ENCODE peak calls at places on chromosomes 5 and 9, in four cellular contexts. U is HCT116, X is WERI-Rb-1, R is IMR-90. I is an unnamed sample. For H3K9me3 and H3K27me3, the result is how much of the 10 kb centered on the place peaks cover.

GRCh38 chr5:1105350-1106265 is 6.3 kb downstream of the SLC12A7 start:
- DNase-seq in X (no peak), R (no peak), U (no peak), I (no peak)

GRCh38 chr5:143682788-143683419 is 129.1 kb upstream of the HMHB1 start:
- DNase-seq in U (no peak), X (no peak), R (peak), I (no peak)

GRCh38 chr5:124519396-124519795 is 227.0 kb downstream of the ZNF608 start:
- DNase-seq in U (no peak), X (no peak), R (peak), I (peak)

GRCh38 chr5:109848130-109848529 is 158.4 kb downstream of the MAN2A1 start:
- DNase-seq in U (no peak), R (no peak), X (no peak), I (no peak)

GRCh38 chr9:8255852-8256251 is 456.3 kb upstream of the DMAC1 start:
- DNase-seq in U (no peak), R (no peak), X (no peak), I (no peak)

GRCh38 chr5:150461231-150461630 is 11.7 kb upstream of the RPS14 start:
- DNase-seq in X (peak), R (no peak), U (no peak), I (no peak)

GRCh38 chr9:128005938-128006337 is 25.1 kb upstream of the EEIG1 start:
- DNase-seq in R (no peak), X (peak), U (no peak), I (no peak)

GRCh38 chr9:113578877-113579269 is 115.3 kb downstream of the RGS3 start:
- DNase-seq in U (peak), R (peak), X (no peak), I (peak)

GRCh38 chr5:117235814-117236213 is 661.2 kb upstream of the SEMA6A start:
- DNase-seq in U (no peak), X (peak), R (no peak), I (no peak)

GRCh38 chr5:160548949-160549665 is 127.5 kb downstream of the PTTG1 start:
- DNase-seq in X (no peak), U (no peak), R (no peak), I (no peak)

GRCh38 chr9:33942471-33943083 is 106.1 kb downstream of the UBAP2 start:
- DNase-seq in X (no peak), R (peak), U (no peak), I (no peak)

DNA sequence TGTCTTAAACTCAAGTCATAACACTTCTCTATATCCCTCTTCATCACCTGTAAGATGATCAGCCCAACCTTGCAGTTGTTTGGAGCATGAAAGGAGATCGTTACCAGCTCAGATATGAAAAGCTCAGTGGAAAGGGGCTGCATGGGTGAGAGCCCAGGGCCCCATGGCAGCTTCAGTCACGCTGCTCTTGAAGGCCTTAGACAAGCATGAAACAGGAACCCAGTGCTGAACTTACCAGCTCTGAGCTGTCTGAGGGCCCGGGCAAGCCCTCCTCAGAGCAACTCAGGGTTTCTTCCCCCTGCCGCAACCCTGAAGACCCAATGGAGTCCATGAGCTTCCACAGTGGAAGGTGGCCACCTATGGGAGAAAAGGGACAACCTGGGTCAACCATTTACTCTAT is 3.3 kb downstream of the HK3 start:
- DNase-seq in R (no peak), X (no peak), U (no peak), I (no peak)
- H3K4me3 ChIP-seq in R (no peak), X (no peak), U (no peak), I (no peak)

DNA sequence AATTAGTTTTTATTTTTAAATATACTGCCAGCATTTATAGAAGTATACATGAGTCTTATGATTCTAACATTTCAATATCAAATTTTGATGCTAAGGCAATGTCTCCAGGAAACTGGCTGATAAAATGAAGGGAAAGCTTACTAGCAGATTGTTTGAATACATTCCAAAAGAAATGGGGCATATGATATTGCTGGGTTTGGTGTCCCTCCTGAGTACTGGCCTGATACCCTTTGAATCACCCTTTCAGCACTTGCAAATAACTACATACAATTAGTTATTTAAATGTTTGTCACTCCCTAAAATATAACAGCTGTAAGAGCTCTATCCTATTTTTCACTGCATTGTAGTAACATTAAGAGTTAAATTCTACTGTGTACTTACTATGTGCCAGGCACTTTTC is 360.8 kb downstream of the HCN1 start:
- DNase-seq in X (no peak), R (no peak), U (no peak), I (no peak)
- H3K9me3 ChIP-seq in X (under half), R (under half), U (under half), I (under half)

GRCh38 chr9:18012170-18012569 is 433.3 kb downstream of the SH3GL2 start:
- DNase-seq in R (no peak), U (no peak), X (no peak), I (peak)

GRCh38 chr9:18014556-18014955 is 435.7 kb downstream of the SH3GL2 start:
- DNase-seq in R (peak), X (no peak), U (no peak), I (peak)

GRCh38 chr9:18010492-18010891 is 431.6 kb downstream of the SH3GL2 start:
- DNase-seq in X (no peak), R (no peak), U (no peak), I (no peak)

GRCh38 chr9:18006591-18006990 is 427.7 kb downstream of the SH3GL2 start:
- DNase-seq in R (no peak), X (no peak), U (no peak), I (no peak)

GRCh38 chr9:18009902-18010301 is 431.0 kb downstream of the SH3GL2 start:
- DNase-seq in R (no peak), U (no peak), X (no peak), I (no peak)
- H3K27me3 ChIP-seq in R (under half), U (under half), X (under half), I (under half)

GRCh38 chr9:95055851-95056551 is 261.5 kb downstream of the FANCC start:
- DNase-seq in R (peak), X (no peak), U (no peak), I (peak)
- H3K4me3 ChIP-seq in R (peak), X (no peak), U (no peak), I (peak)

GRCh38 chr5:123046222-123046621 is 9.7 kb upstream of the PPIC start:
- DNase-seq in R (no peak), U (no peak), X (no peak), I (no peak)
- H3K9me3 ChIP-seq in R (under half), U (under half), X (under half), I (under half)

GRCh38 chr9:133427658-133428348 is 5.6 kb downstream of the ADAMTS13 start:
- DNase-seq in U (no peak), R (no peak), X (no peak), I (no peak)
- H3K27me3 ChIP-seq in U (under half), R (under half), X (under half), I (under half)

GRCh38 chr9:6214451-6214850 is 1.2 kb upstream of the IL33 start:
- DNase-seq in X (no peak), U (no peak), R (peak), I (peak)

GRCh38 chr9:6214903-6215302 is 704 bp upstream of the IL33 start:
- DNase-seq in U (no peak), X (no peak), R (peak), I (no peak)

GRCh38 chr9:6215562-6215961 is at the start of gene IL33:
- DNase-seq in R (no peak), X (no peak), U (no peak), I (no peak)

GRCh38 chr9:6216951-6217350 is 1.3 kb downstream of the IL33 start:
- DNase-seq in X (no peak), R (no peak), U (no peak), I (no peak)

DNA sequence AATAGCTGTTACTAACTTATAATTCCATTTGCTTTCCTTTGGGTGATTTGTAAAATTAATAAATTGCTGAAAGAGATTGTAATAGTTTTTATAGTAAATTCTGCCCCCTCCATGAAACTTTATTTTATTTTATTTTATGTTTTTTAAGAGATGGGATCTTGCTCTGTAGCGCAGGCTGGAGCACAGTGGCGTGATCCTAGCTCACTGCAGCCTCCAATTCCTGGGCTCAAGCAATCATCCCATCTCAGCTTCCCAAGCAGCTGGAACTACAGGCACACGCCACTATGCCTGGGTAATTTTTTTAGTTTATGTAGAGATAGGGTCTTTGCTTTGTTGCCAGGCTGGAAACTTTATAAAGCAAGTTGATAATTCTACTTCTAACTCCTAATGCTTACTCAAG is 395 bp downstream of the IL33 start:
- DNase-seq in U (no peak), X (no peak), R (no peak), I (no peak)
- H3K4me3 ChIP-seq in U (no peak), X (no peak), R (no peak), I (no peak)

GRCh38 chr5:3080366-3080765 is 328.9 kb upstream of the IRX2 start:
- DNase-seq in R (no peak), X (no peak), U (no peak), I (no peak)

GRCh38 chr5:3077684-3078083 is 326.2 kb upstream of the IRX2 start:
- DNase-seq in X (no peak), R (no peak), U (no peak), I (no peak)

DNA sequence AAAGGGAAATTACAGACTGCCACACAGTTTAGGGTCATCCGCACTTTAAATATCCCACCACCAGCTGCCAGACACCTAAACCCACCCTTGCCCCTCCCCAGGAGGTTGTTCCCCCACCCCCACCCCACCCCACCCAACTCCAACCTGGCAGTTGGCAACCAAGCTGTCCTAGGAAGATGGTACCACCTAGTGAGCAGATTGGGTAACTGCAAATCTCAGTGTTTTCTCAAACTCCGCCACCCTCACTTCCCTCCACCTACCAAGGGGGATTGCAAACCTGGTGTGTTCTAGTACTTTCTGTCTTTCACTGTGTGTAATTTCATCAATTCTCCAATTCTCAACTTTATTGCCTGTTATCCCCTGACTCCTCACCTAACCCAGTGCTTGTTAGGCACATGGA is 323.8 kb upstream of the IRX2 start:
- DNase-seq in X (no peak), R (no peak), U (no peak), I (no peak)
- H3K9me3 ChIP-seq in X (under half), R (under half), U (under half), I (under half)

GRCh38 chr9:117734523-117735314 is 30.5 kb downstream of the TLR4 start:
- DNase-seq in X (no peak), U (no peak), R (no peak), I (no peak)
- H3K27me3 ChIP-seq in X (under half), U (under half), R (under half), I (under half)

I was measured in MG63.